ENCODE peak calls at places on chromosome 1, in six cellular contexts. One of them, this sample, is unnamed.

GRCh38 chr1:195475568-195475967 is 1132.7 kb downstream of the KCNT2 start:
- DNase-seq in NCI-H1092 treated with DMSO at 0.1 percent for 48 hours: no peak
- DNase-seq in 8988T: no peak
- DNase-seq in lung: no peak
- DNase-seq in CD8-positive, alpha-beta T cell: no peak
- DNase-seq in RCC 7860: no peak
- DNase-seq in this sample: no peak

GRCh38 chr1:206935491-206936067 is 10.7 kb downstream of the PIGR start:
- DNase-seq in 8988T: peak
- DNase-seq in CD8-positive, alpha-beta T cell: peak
- DNase-seq in RCC 7860: no peak
- DNase-seq in lung: peak
- DNase-seq in NCI-H1092 treated with DMSO at 0.1 percent for 48 hours: peak
- DNase-seq in this sample: peak

GRCh38 chr1:54884135-54884586 is 2.8 kb downstream of the DHCR24 start:
- DNase-seq in CD8-positive, alpha-beta T cell: no peak
- DNase-seq in 8988T: no peak
- DNase-seq in RCC 7860: peak
- DNase-seq in lung: no peak
- DNase-seq in NCI-H1092 treated with DMSO at 0.1 percent for 48 hours: no peak
- DNase-seq in this sample: no peak

GRCh38 chr1:176656257-176656995 is 193.5 kb downstream of the PAPPA2 start:
- DNase-seq in 8988T: no peak
- DNase-seq in RCC 7860: peak
- DNase-seq in NCI-H1092 treated with DMSO at 0.1 percent for 48 hours: no peak
- DNase-seq in lung: no peak
- DNase-seq in CD8-positive, alpha-beta T cell: no peak
- DNase-seq in this sample: no peak

GRCh38 chr1:203148127-203148526 is 20.6 kb downstream of the ADORA1 start:
- DNase-seq in 8988T: peak
- DNase-seq in NCI-H1092 treated with DMSO at 0.1 percent for 48 hours: no peak
- DNase-seq in CD8-positive, alpha-beta T cell: no peak
- DNase-seq in lung: no peak
- DNase-seq in RCC 7860: no peak
- DNase-seq in this sample: no peak

GRCh38 chr1:180156631-180157091 is 2.0 kb downstream of the QSOX1 start:
- DNase-seq in CD8-positive, alpha-beta T cell: no peak
- DNase-seq in RCC 7860: peak
- DNase-seq in lung: no peak
- DNase-seq in NCI-H1092 treated with DMSO at 0.1 percent for 48 hours: no peak
- DNase-seq in 8988T: no peak
- DNase-seq in this sample: no peak

GRCh38 chr1:108057536-108057935 is 92.6 kb upstream of the VAV3 start:
- DNase-seq in lung: peak
- DNase-seq in CD8-positive, alpha-beta T cell: no peak
- DNase-seq in 8988T: no peak
- DNase-seq in NCI-H1092 treated with DMSO at 0.1 percent for 48 hours: no peak
- DNase-seq in RCC 7860: no peak
- DNase-seq in this sample: no peak

GRCh38 chr1:9294910-9295636 is 2.4 kb downstream of the SPSB1 start:
- DNase-seq in NCI-H1092 treated with DMSO at 0.1 percent for 48 hours: no peak
- DNase-seq in 8988T: no peak
- DNase-seq in CD8-positive, alpha-beta T cell: no peak
- DNase-seq in RCC 7860: peak
- DNase-seq in lung: no peak
- DNase-seq in this sample: peak

GRCh38 chr1:195530961-195531360 is 1077.3 kb downstream of the KCNT2 start:
- DNase-seq in CD8-positive, alpha-beta T cell: no peak
- DNase-seq in RCC 7860: no peak
- DNase-seq in NCI-H1092 treated with DMSO at 0.1 percent for 48 hours: no peak
- DNase-seq in lung: no peak
- DNase-seq in 8988T: no peak
- DNase-seq in this sample: no peak

GRCh38 chr1:57549280-57549679 is 125.4 kb upstream of the DAB1 start:
- DNase-seq in NCI-H1092 treated with DMSO at 0.1 percent for 48 hours: no peak
- DNase-seq in lung: no peak
- DNase-seq in 8988T: no peak
- DNase-seq in CD8-positive, alpha-beta T cell: no peak
- DNase-seq in RCC 7860: no peak
- DNase-seq in this sample: no peak

GRCh38 chr1:86916752-86917151 is 2.3 kb downstream of the HS2ST1 start:
- DNase-seq in 8988T: no peak
- DNase-seq in lung: no peak
- DNase-seq in RCC 7860: no peak
- DNase-seq in NCI-H1092 treated with DMSO at 0.1 percent for 48 hours: no peak
- DNase-seq in CD8-positive, alpha-beta T cell: no peak
- DNase-seq in this sample: no peak

GRCh38 chr1:213661346-213661745 is 326.4 kb upstream of the PROX1 start:
- DNase-seq in NCI-H1092 treated with DMSO at 0.1 percent for 48 hours: no peak
- DNase-seq in RCC 7860: no peak
- DNase-seq in CD8-positive, alpha-beta T cell: no peak
- DNase-seq in 8988T: no peak
- DNase-seq in lung: no peak
- DNase-seq in this sample: no peak

GRCh38 chr1:160597705-160598104 is 18.4 kb upstream of the CD84 start:
- DNase-seq in RCC 7860: no peak
- DNase-seq in CD8-positive, alpha-beta T cell: no peak
- DNase-seq in lung: no peak
- DNase-seq in NCI-H1092 treated with DMSO at 0.1 percent for 48 hours: no peak
- DNase-seq in 8988T: no peak
- DNase-seq in this sample: no peak

This sample was measured in activated CD4-positive, alpha-beta T cell treated with anti-CD3 and anti-CD28 coated beads, Interleukin-2, amount 10 ng/mL, durations not matched to agents 7 days and 5 days.